ENCODE peak calls at places on chromosome 10, in nine cellular contexts. Z, B, T, S, A, K, G, D and C are unnamed samples.

GRCh38 chr10:96271017-96271815 is at the start of gene BLNK:
- DNase-seq in Z (peak; percentile 50), B (no peak), T (no peak), S (peak; percentile 90), A (peak; percentile 35), K (peak; percentile 92), G (no peak), D (peak; percentile 42), C (peak; percentile 37)

GRCh38 chr10:2463301-2463700 is 604.0 kb upstream of the PFKP start:
- DNase-seq in Z (no peak), B (no peak), T (no peak), S (no peak), A (no peak), K (no peak), G (no peak), D (no peak), C (no peak)

GRCh38 chr10:14601872-14602725 is 172.6 kb downstream of the FAM107B start:
- DNase-seq in Z (no peak), B (peak; percentile 74), T (peak; percentile 76), S (peak; percentile 72), A (peak; percentile 34), K (peak; percentile 86), G (no peak), D (peak; percentile 29), C (no peak)

GRCh38 chr10:71995880-71996597 is 31.8 kb downstream of the CHST3 start:
- DNase-seq in Z (no peak), B (no peak), T (peak; percentile 33), S (no peak), A (no peak), K (no peak), G (no peak), D (no peak), C (no peak)

GRCh38 chr10:60564475-60564874 is 174.8 kb upstream of the ANK3 start:
- DNase-seq in Z (no peak), B (no peak), T (no peak), S (no peak), A (no peak), K (no peak), G (no peak), D (no peak), C (no peak)

GRCh38 chr10:118238573-118239240 is 103.4 kb downstream of the FAM204A start:
- DNase-seq in Z (no peak), B (peak; percentile 10), T (no peak), S (no peak), A (no peak), K (no peak), G (no peak), D (no peak), C (no peak)

GRCh38 chr10:77649333-77650331 is 12.0 kb upstream of the KCNMA1 start:
- DNase-seq in Z (no peak), B (no peak), T (no peak), S (no peak), A (no peak), K (no peak), G (no peak), D (no peak), C (no peak)

GRCh38 chr10:30052062-30052461 is 7.3 kb downstream of the JCAD start:
- DNase-seq in Z (no peak), B (no peak), T (no peak), S (no peak), A (no peak), K (no peak), G (no peak), D (no peak), C (no peak)

GRCh38 chr10:95445223-95445836 is 115.8 kb downstream of the SORBS1 start:
- DNase-seq in Z (peak; percentile 90), B (peak; percentile 42), T (peak; percentile 84), S (peak; percentile 74), A (peak; percentile 80), K (peak; percentile 83), G (no peak), D (peak; percentile 69), C (no peak)

GRCh38 chr10:126080879-126081331 is 184.5 kb downstream of the FANK1 start:
- DNase-seq in Z (no peak), B (no peak), T (peak; percentile 83), S (no peak), A (no peak), K (no peak), G (no peak), D (no peak), C (no peak)

GRCh38 chr10:90504172-90504571 is 353.7 kb downstream of the HTR7 start:
- DNase-seq in Z (no peak), B (no peak), T (no peak), S (no peak), A (no peak), K (no peak), G (no peak), D (no peak), C (no peak)

GRCh38 chr10:116212756-116213155 is 60.2 kb downstream of the GFRA1 start:
- DNase-seq in Z (no peak), B (no peak), T (no peak), S (no peak), A (no peak), K (no peak), G (no peak), D (no peak), C (no peak)

DNA sequence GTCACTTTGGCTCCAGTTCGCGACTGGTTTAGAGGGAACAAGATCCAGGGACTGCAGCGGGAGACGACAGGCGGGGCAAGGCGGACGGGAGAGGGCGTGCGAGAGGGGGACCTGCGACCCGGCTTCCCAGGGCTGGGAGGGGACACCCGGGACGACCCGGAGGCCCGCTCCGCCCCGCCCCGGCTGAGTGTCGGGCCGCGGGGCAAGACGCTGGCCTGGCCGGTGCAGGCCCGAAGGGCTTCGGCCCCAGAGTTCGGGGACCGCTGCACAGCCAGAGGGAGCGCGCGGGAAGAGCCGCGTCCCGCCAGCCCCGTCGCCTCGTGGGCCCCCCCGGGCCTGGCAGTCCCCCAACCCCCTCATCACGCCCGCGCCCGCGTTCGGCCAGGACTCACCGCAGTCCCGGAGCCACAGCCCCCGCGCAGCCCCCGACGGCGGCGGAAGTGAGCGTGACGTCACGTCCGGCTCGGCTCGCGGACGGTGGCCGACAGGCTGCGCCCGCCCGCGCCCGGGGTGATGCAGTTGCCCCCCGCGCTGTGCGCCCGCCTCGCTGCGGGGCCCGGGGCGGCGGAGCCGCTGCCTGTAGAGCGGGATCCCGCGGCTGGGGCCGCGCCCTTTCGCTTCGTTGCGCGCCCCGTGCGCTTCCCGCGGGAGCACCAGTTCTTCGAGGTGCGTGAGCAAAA is at the start of the genes TUBGCP2 and ZNF511:
- DNase-seq in Z (peak; percentile 90), B (peak; percentile 87), T (peak; percentile 86), S (peak; percentile 89), A (peak; percentile 88), K (peak; percentile 81), G (peak; percentile 94), D (peak; percentile 86), C (no peak)
- TF ChIP-seq POLR2A in Z (peak; percentile 62), B (peak; percentile 57), T (peak; percentile 58), S (no peak), A (peak; percentile 85), K (peak; percentile 95), G (peak; percentile 85), D (no peak), C (peak; percentile 82)

GRCh38 chr10:119303886-119304285 is 96.5 kb downstream of the GRK5 start:
- DNase-seq in Z (no peak), B (peak; percentile 28), T (no peak), S (peak; percentile 67), A (no peak), K (no peak), G (no peak), D (no peak), C (no peak)

GRCh38 chr10:119302591-119303253 is 95.4 kb downstream of the GRK5 start:
- DNase-seq in Z (no peak), B (no peak), T (no peak), S (peak; percentile 72), A (no peak), K (no peak), G (no peak), D (no peak), C (no peak)

GRCh38 chr10:119304541-119304940 is 97.2 kb downstream of the GRK5 start:
- DNase-seq in Z (no peak), B (no peak), T (no peak), S (no peak), A (no peak), K (no peak), G (no peak), D (no peak), C (no peak)

GRCh38 chr10:119301397-119301796 is 94.0 kb downstream of the GRK5 start:
- DNase-seq in Z (no peak), B (no peak), T (peak; percentile 65), S (no peak), A (no peak), K (peak; percentile 52), G (no peak), D (no peak), C (no peak)

GRCh38 chr10:119302172-119302571 is 94.8 kb downstream of the GRK5 start:
- DNase-seq in Z (no peak), B (no peak), T (no peak), S (no peak), A (no peak), K (no peak), G (no peak), D (no peak), C (no peak)
- H3K4me3 ChIP-seq in Z (no peak overlapping the region), B (no peak overlapping the region), T (no peak overlapping the region), S (no peak overlapping the region), A (no peak overlapping the region), K (no peak overlapping the region), G (no peak overlapping the region), D (no peak overlapping the region), C (no peak overlapping the region)

GRCh38 chr10:16728266-16728665 is 89.0 kb downstream of the RSU1 start:
- DNase-seq in Z (no peak), B (no peak), T (no peak), S (no peak), A (no peak), K (no peak), G (no peak), D (no peak), C (no peak)

GRCh38 chr10:16737420-16737819 is 79.8 kb downstream of the RSU1 start:
- DNase-seq in Z (no peak), B (no peak), T (no peak), S (no peak), A (no peak), K (no peak), G (no peak), D (no peak), C (no peak)

GRCh38 chr10:16735626-16736025 is 81.6 kb downstream of the RSU1 start:
- DNase-seq in Z (no peak), B (no peak), T (no peak), S (no peak), A (no peak), K (no peak), G (no peak), D (no peak), C (no peak)

DNA sequence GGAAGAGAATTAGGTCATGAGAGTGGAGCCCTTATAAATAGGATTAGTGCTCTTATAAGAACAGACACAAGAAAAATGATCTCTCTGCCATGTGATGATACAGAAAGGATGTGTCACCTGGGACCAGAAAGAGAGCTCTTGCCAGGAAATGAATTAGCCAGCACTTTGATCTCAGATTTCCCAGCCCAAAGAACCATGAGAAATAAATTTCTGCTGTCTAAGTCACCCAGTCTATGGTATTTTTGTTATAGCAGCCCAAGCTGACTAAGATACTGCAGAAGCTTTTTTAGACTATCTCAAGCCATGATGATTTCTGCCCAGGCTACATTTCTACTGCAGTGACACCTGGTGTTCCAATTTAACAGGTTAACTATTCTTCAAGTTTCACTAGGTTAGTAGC is 84.8 kb downstream of the RSU1 start:
- DNase-seq in Z (no peak), B (no peak), T (no peak), S (no peak), A (no peak), K (no peak), G (no peak), D (no peak), C (no peak)
- TF ChIP-seq POLR2A in Z (no peak), B (no peak), T (no peak), S (no peak), A (no peak), K (no peak), G (no peak), D (no peak), C (no peak)

GRCh38 chr10:84957427-84957826 is 629.0 kb downstream of the CCSER2 start:
- DNase-seq in Z (no peak), B (no peak), T (no peak), S (no peak), A (no peak), K (no peak), G (no peak), D (no peak), C (no peak)
- H3K4me3 ChIP-seq in Z (no peak overlapping the region), B (no peak overlapping the region), T (no peak overlapping the region), S (no peak overlapping the region), A (no peak overlapping the region), K (no peak overlapping the region), G (no peak overlapping the region), D (no peak overlapping the region), C (no peak overlapping the region)